ENCODE peak calls at places on chromosomes 7 and 10, in four cellular contexts. C is HL-60, F is spleen, K is sigmoid colon. W is an unnamed sample.

GRCh38 chr7:119761776-119762175 is 511.2 kb upstream of the KCND2 start:
- DNase-seq in K (no peak), F (no peak), C (no peak), W (no peak)

GRCh38 chr7:133051066-133051465 is 30.8 kb downstream of the CHCHD3 start:
- DNase-seq in K (no peak), C (no peak), F (no peak), W (no peak)

GRCh38 chr10:132204078-132204780 is 17.5 kb downstream of the DPYSL4 start:
- DNase-seq in C (no peak), F (peak), K (no peak), W (no peak)

GRCh38 chr10:71611709-71612422 is 107.7 kb downstream of the C10orf105 start:
- DNase-seq in K (no peak), C (no peak), F (no peak), W (no peak)

GRCh38 chr10:97888641-97889262 is 39.1 kb downstream of the GOLGA7B start:
- DNase-seq in C (no peak), K (no peak), F (peak), W (no peak)

GRCh38 chr10:100996678-100997363 is 2.8 kb upstream of the LZTS2 start:
- DNase-seq in K (peak), F (peak), C (peak), W (no peak)

GRCh38 chr7:91949221-91950009 is 8.8 kb downstream of the AKAP9 start:
- DNase-seq in K (no peak), F (no peak), C (no peak), W (no peak)

GRCh38 chr7:156088115-156088514 is 275.9 kb upstream of the SHH start:
- DNase-seq in C (no peak), F (no peak), K (no peak), W (no peak)

GRCh38 chr10:121833387-121833786 is 94.4 kb downstream of the ATE1 start:
- DNase-seq in K (no peak), C (no peak), F (no peak), W (no peak)

GRCh38 chr7:76301000-76301399 is 1.5 kb upstream of the HSPB1 start:
- DNase-seq in F (no peak), C (no peak), K (no peak), W (no peak)

GRCh38 chr7:1919539-1920265 is 249.6 kb downstream of the ELFN1 start:
- DNase-seq in F (peak), K (no peak), C (no peak), W (no peak)

GRCh38 chr7:96993453-96993865 is 11.9 kb upstream of the DLX6 start:
- DNase-seq in F (no peak), K (no peak), C (no peak), W (no peak)

GRCh38 chr10:48651839-48652238 is 32.8 kb upstream of the WDFY4 start:
- DNase-seq in F (no peak), C (no peak), K (no peak), W (peak)

GRCh38 chr10:131819241-131820072 is 81.4 kb upstream of the PPP2R2D start:
- DNase-seq in F (no peak), K (no peak), C (no peak), W (peak)

GRCh38 chr7:141012044-141012685 is 2.6 kb downstream of the MRPS33 start:
- DNase-seq in F (peak), K (no peak), C (peak), W (no peak)

GRCh38 chr7:129163875-129164544 is 19.5 kb downstream of the TSPAN33 start:
- DNase-seq in C (no peak), K (no peak), F (no peak), W (no peak)

GRCh38 chr10:70478191-70479160 is at the start of gene PALD1:
- DNase-seq in F (peak), C (peak), K (peak), W (no peak)

GRCh38 chr7:12373580-12374263 is 29.9 kb downstream of the VWDE start:
- DNase-seq in K (no peak), C (no peak), F (no peak), W (no peak)

DNA sequence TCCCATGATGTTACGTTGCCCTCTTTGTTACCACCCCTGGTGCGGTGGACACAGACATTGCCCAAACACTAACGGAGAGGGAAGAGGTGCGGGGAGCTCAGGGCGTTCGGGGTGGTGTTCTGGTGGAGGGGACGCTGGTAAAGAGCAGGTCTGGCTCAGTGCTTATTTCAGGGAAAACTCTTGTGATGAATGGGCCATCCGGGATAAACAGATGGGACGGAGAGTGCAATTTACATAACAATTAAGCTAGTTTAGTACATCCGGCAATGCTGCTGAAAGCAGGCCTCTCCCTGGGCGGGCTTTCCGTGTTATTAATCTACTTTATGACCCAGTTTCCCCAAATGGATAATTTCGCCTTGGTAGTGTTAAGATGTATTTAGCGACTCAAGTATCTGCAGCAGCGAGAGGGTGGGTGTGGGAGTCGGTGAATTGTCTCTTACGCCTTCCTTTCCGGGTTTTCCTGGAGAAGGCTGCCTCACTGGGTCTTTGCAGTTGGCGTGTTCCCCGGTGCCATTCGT is 25.1 kb downstream of the FOXK1 start:
- DNase-seq in K (no peak), F (no peak), C (no peak), W (no peak)
- TF ChIP-seq POLR2AphosphoS5 in K (no peak), F (no peak), C (no peak), W (no peak)

GRCh38 chr10:30413996-30414576 is 19.9 kb upstream of the MAP3K8 start:
- DNase-seq in K (no peak), C (no peak), F (no peak), W (peak)
- TF ChIP-seq POLR2AphosphoS5 in K (peak), C (no peak), F (no peak), W (no peak)

GRCh38 chr7:157853076-157853788 is 516.4 kb downstream of the DNAJB6 start:
- DNase-seq in F (peak), C (no peak), K (no peak), W (no peak)

GRCh38 chr7:157855016-157855415 is 518.2 kb downstream of the DNAJB6 start:
- DNase-seq in C (no peak), F (peak), K (no peak), W (no peak)

GRCh38 chr7:157855452-157856213 is 518.8 kb downstream of the DNAJB6 start:
- DNase-seq in F (peak), K (no peak), C (no peak), W (no peak)

GRCh38 chr7:157853789-157854065 is 516.9 kb downstream of the DNAJB6 start:
- DNase-seq in C (no peak), F (no peak), K (no peak), W (no peak)

DNA sequence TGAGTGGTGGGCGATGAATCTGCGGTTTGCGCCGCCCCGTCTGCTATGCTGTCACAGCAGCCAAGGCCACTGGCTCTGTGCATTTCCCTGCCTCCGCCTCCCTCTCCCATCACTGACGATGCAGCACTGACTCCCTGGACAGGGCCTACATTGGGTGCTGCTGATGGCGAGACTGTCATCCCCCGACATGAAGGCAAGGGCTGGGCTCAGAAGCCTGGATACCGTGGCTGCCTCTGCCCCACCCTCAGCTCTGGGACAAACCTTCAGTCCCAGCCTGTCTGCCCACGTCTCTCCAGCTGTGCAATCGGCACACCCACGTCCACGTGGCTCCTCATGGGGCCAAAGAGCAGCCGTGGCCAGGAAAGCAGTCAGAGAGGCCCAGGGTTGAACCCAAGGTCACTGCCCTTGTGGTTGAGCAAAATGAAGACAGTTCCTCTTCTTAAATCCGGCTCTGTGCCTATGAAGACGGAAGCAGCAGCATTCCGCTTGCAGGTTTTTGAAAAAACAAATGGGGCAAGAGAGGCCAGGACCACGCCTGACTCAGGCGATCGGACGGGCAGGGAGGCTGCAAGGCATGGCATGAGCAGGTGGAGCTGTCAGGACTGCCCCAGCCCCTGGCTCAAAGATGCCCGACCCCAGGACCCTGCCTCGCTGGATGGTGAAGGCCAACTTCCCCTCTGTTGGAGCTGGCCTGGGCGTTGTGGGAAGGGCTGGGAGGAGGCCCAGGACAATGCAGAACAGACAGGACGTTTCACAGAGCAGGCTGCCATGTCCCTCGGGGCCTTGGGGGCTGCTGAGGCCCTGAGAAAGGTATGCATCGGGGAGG is 517.5 kb downstream of the DNAJB6 start:
- DNase-seq in K (peak), F (peak), C (peak), W (no peak)
- TF ChIP-seq POLR2AphosphoS5 in K (no peak), F (peak), C (peak), W (no peak)

GRCh38 chr7:100353685-100354330 is 4.1 kb upstream of the PILRB start:
- DNase-seq in C (no peak), F (no peak), K (peak), W (no peak)
- TF ChIP-seq POLR2AphosphoS5 in C (no peak), F (no peak), K (no peak), W (no peak)

DNA sequence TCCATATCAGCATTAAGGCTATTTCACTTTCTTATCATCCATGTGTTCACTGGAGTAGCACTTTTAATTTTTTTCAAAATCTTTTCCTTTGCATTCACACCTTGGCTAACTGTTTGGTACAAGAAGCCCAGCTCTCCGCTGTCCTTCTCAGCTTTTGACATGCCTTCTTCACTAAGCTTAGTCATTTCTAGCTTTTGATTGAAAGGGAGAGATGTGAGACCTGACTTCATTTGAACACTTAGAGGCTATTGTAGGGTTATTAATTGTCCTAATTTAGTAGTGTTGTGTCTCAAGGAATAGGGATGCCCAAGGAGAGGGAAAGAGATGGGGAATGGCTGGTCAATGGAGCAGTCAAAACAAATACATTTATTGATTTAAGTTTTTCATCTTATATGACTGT is 350.0 kb downstream of the CXCL12 start:
- DNase-seq in K (no peak), F (no peak), C (no peak), W (no peak)
- TF ChIP-seq POLR2AphosphoS5 in K (no peak), F (no peak), C (no peak), W (no peak)

GRCh38 chr10:127039435-127039834 is 134.2 kb downstream of the DOCK1 start:
- DNase-seq in C (no peak), K (no peak), F (no peak), W (no peak)

GRCh38 chr10:127041561-127041960 is 136.3 kb downstream of the DOCK1 start:
- DNase-seq in C (no peak), K (no peak), F (no peak), W (no peak)

GRCh38 chr10:127040756-127041155 is 135.5 kb downstream of the DOCK1 start:
- DNase-seq in K (no peak), F (no peak), C (no peak), W (no peak)

GRCh38 chr10:127044191-127044590 is 139.0 kb downstream of the DOCK1 start:
- DNase-seq in C (no peak), K (peak), F (no peak), W (no peak)

DNA sequence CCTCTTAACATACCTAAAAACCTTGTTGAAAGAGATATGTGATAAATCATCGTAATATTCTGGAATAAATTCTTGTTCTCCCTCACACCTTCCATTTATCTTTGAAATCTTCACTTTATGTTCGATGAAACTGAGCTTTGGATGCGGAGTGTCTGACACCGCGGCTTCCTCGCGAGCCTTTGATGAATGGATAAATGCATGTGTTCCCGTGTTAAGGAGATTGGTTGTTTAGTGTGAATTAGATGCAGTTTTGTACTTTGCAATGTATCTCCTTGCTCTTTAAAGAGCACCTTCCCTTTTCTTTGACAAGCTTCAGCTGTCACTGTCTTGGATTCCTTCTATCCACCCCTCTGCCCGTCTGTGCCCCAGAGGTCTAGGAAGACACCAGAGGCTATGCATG is 138.1 kb downstream of the DOCK1 start:
- DNase-seq in C (no peak), K (no peak), F (no peak), W (no peak)
- TF ChIP-seq POLR2AphosphoS5 in C (no peak), K (no peak), F (no peak), W (no peak)

DNA sequence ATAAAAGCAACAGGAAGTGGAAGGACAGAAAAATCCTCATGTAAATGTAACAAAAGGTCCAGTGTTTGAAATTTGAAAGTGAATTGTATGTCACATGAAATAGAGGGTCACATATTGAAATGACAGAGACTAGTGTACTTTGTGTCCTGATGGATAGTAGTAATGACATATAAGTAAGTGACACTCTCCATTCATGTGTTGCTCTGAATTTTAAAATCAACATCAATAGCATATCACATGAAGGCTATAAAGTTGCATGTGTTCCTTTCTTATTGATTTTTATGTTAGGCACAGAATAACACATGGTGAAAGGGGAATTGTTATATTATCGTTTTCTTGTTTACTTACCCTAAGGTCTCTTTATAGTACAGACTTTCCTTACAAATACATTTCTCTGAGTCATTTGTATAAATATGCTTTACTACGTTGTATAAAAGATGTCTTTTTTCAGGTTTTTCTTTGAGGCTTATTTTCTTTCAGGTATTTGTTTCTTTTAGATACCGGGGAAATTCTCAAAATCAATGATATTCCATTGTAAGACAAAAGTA is 104.6 kb upstream of the CACNA2D1 start:
- DNase-seq in K (no peak), C (no peak), F (no peak), W (no peak)
- TF ChIP-seq POLR2AphosphoS5 in K (no peak), C (no peak), F (no peak), W (no peak)

GRCh38 chr7:47485640-47486435 is 96.1 kb downstream of the TNS3 start:
- DNase-seq in C (no peak), K (no peak), F (peak), W (no peak)

GRCh38 chr7:47482013-47482761 is 99.7 kb downstream of the TNS3 start:
- DNase-seq in K (no peak), F (peak), C (peak), W (no peak)

GRCh38 chr7:47484923-47485639 is 96.8 kb downstream of the TNS3 start:
- DNase-seq in K (no peak), C (no peak), F (peak), W (no peak)

GRCh38 chr7:47484457-47484856 is 97.5 kb downstream of the TNS3 start:
- DNase-seq in F (peak), K (no peak), C (no peak), W (no peak)

GRCh38 chr7:47483604-47484273 is 98.2 kb downstream of the TNS3 start:
- DNase-seq in K (no peak), F (peak), C (no peak), W (no peak)
- TF ChIP-seq POLR2AphosphoS5 in K (no peak), F (no peak), C (no peak), W (no peak)

GRCh38 chr7:43201912-43202311 is 89.5 kb downstream of the HECW1 start:
- DNase-seq in F (no peak), C (no peak), K (no peak), W (no peak)

GRCh38 chr7:43198016-43198415 is 85.6 kb downstream of the HECW1 start:
- DNase-seq in C (no peak), K (no peak), F (no peak), W (no peak)

GRCh38 chr7:43199761-43200160 is 87.3 kb downstream of the HECW1 start:
- DNase-seq in C (no peak), F (no peak), K (no peak), W (no peak)

GRCh38 chr7:43198599-43199090 is 86.2 kb downstream of the HECW1 start:
- DNase-seq in K (no peak), F (no peak), C (no peak), W (no peak)

GRCh38 chr7:43199333-43199732 is 86.9 kb downstream of the HECW1 start:
- DNase-seq in F (no peak), K (no peak), C (no peak), W (no peak)
- TF ChIP-seq POLR2AphosphoS5 in F (no peak), K (no peak), C (no peak), W (no peak)

DNA sequence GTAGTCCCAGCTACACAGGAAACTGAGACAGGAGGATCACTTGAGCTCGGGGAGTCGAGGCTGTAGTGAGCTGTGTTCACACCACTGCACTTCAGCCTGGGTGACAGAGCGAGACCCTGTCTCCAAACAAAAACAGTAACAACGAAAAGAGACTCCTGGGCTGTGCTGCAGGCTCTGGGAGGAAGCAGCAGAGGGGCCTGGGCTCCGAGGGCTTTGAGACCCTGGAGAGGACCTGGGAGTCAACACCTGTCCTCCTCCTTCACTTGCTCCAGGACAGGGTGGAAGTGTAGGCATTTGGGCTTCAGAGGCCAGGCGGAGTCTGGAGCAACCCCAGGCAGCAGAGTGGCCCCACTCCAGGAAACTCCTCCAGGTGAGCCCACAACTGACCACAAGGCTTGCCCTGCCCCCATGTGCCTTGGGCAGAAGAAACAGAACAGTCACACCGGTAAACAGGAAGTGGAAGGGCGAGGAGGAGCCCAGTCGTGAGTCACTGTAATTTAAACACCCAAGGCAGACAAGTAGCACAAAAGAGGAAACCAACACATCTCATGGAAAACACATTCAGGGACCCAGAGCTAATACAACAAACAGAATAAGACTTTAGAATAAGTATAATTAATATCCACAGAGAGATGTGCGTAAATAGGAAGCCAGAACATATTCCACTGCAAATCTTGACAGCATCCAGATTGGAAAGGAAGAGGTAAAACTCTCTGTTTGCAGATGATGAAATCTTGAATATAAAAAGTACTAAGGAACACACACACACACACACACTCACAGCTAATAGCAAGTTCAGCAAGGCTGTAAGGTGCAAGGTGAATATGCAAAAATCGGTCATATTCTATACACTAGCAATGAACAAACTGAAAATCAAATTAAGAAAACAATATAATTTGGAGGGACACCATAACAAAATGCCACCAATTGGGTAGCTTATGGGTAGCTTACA is 20.5 kb upstream of the RASGEF1A start:
- DNase-seq in C (peak), K (no peak), F (peak), W (no peak)
- TF ChIP-seq POLR2AphosphoS5 in C (peak), K (no peak), F (peak), W (peak)